ENCODE peak calls at places on chromosomes 7 and 10, in four cellular contexts. E is suprapubic skin, G is HCT116, O is lower lobe of right lung. Y is an unnamed sample.

GRCh38 chr10:90193240-90193985 is 492.0 kb downstream of the KIF20B start:
- DNase-seq in E (no peak), G (no peak), O (no peak), Y (no peak)

GRCh38 chr10:97567891-97568290 is 4.7 kb upstream of the ANKRD2 start:
- DNase-seq in E (no peak), G (no peak), O (no peak), Y (peak)

GRCh38 chr7:24069751-24070150 is 214.2 kb upstream of the NPY start:
- DNase-seq in E (no peak), G (no peak), O (no peak), Y (no peak)

GRCh38 chr7:99000904-99001442 is 122.6 kb downstream of the TRRAP start:
- DNase-seq in E (peak), G (no peak), O (no peak), Y (no peak)

GRCh38 chr7:28533731-28534531 is 121.6 kb downstream of the CREB5 start:
- DNase-seq in E (peak), G (no peak), O (no peak), Y (no peak)

GRCh38 chr10:34474060-34474376 is 341.1 kb downstream of the PARD3 start:
- DNase-seq in E (no peak), G (peak), O (no peak), Y (no peak)

GRCh38 chr7:149196705-149197171 is 1.4 kb downstream of the ZNF282 start:
- DNase-seq in E (no peak), G (no peak), O (no peak), Y (no peak)

GRCh38 chr7:157016352-157017041 is 6.0 kb upstream of the MNX1 start:
- DNase-seq in E (peak), G (no peak), O (no peak), Y (peak)

GRCh38 chr7:85341973-85342372 is 155.1 kb upstream of the SEMA3D start:
- DNase-seq in E (no peak), G (no peak), O (no peak), Y (no peak)

GRCh38 chr7:159115601-159116501 is 28.8 kb downstream of the VIPR2 start:
- DNase-seq in E (no peak), G (no peak), O (no peak), Y (peak)

GRCh38 chr10:101305241-101306230 is 48.4 kb upstream of the BTRC start:
- DNase-seq in E (no peak), G (no peak), O (no peak), Y (no peak)

GRCh38 chr10:103932996-103933395 is 15.0 kb upstream of the STN1 start:
- DNase-seq in E (no peak), G (no peak), O (no peak), Y (no peak)

GRCh38 chr10:25026463-25026862 is 10.1 kb downstream of the THNSL1 start:
- DNase-seq in E (no peak), G (no peak), O (no peak), Y (no peak)

GRCh38 chr10:31508882-31509281 is 189.9 kb downstream of the ZEB1 start:
- DNase-seq in E (no peak), G (no peak), O (no peak), Y (no peak)

GRCh38 chr7:108329514-108329913 is 126.7 kb downstream of the NRCAM start:
- DNase-seq in E (no peak), G (no peak), O (no peak), Y (no peak)

GRCh38 chr7:20240080-20240926 is 23.1 kb upstream of the MACC1 start:
- DNase-seq in E (no peak), G (no peak), O (no peak), Y (no peak)

GRCh38 chr7:114885836-114886235 is 36.1 kb upstream of the MDFIC start:
- DNase-seq in E (no peak), G (no peak), O (no peak), Y (no peak)

GRCh38 chr7:47609803-47610452 is 28.0 kb upstream of the TNS3 start:
- DNase-seq in E (peak), G (no peak), O (no peak), Y (no peak)

GRCh38 chr10:22427101-22427500 is 81.8 kb downstream of the SPAG6 start:
- DNase-seq in E (no peak), G (peak), O (no peak), Y (no peak)

GRCh38 chr10:71212249-71213126 is at the start of gene UNC5B:
- DNase-seq in E (peak), G (peak), O (peak), Y (no peak)

GRCh38 chr10:103551619-103552602 is 58.4 kb downstream of the NEURL1 start:
- DNase-seq in E (no peak), G (no peak), O (peak), Y (peak)

GRCh38 chr7:922334-923107 is 32.0 kb downstream of the ADAP1 start:
- DNase-seq in E (no peak), G (no peak), O (peak), Y (peak)

GRCh38 chr7:149716007-149716931 is 57.1 kb downstream of the ZNF467 start:
- DNase-seq in E (no peak), G (no peak), O (no peak), Y (no peak)

GRCh38 chr10:124626759-124627380 is 117.3 kb downstream of the FAM53B start:
- DNase-seq in E (no peak), G (no peak), O (peak), Y (no peak)

GRCh38 chr10:16646474-16647059 is 124.9 kb upstream of the C1QL3 start:
- DNase-seq in E (no peak), G (no peak), O (no peak), Y (no peak)

GRCh38 chr7:74318043-74318442 is 28.8 kb downstream of the CLIP2 start:
- DNase-seq in E (no peak), G (no peak), O (no peak), Y (no peak)

GRCh38 chr10:108721874-108722273 is 1201.4 kb downstream of the XPNPEP1 start:
- DNase-seq in E (no peak), G (no peak), O (no peak), Y (no peak)

GRCh38 chr7:115707236-115707635 is 323.3 kb downstream of the TFEC start:
- DNase-seq in E (no peak), G (peak), O (no peak), Y (no peak)

GRCh38 chr7:142880886-142881505 is 4.5 kb downstream of the TRPV6 start:
- DNase-seq in E (no peak), G (peak), O (no peak), Y (no peak)

GRCh38 chr7:112692333-112692732 is 97.9 kb downstream of the TMEM168 start:
- DNase-seq in E (no peak), G (no peak), O (no peak), Y (no peak)

DNA sequence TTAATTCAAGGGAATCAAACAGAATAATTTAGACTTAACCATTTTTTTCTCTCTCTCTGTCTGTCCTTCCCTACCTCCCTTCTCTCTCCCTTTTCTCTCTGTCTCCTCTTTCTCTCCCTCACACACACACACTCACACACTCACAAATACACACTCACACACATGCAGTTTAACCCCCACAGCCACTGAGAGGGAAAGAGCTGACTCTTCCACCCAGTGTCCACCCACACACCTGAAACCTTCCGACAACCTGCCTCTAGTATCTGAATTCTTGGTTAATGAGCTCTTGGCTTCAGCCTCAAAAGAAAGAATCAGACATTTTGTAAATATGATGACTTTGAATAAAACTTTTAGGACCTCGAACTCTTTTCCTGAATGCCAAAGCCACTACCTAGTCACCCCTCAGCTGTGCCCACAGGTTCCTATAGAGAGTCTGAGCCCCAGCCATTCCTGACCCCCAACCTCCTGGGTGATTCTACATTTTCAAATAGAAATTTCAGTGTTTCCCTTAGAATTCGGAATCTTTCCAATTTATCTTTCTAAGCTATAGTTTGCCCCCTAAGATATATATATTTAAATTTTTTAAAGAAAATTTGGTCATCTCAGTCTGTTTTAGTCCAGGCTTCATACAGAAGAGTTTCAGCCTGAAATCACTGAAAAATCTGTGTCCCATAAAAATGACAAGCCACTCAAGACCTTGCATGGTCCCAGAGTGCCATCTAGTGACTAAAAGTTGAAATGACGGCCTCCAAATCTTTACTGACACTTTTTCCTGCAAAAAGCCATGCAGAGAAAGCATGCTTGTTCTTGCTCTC is 202.8 kb downstream of the IPMK start:
- DNase-seq in E (no peak), G (peak), O (no peak), Y (no peak)
- TF ChIP-seq CTCF in E (no peak), G (peak), O (peak), Y (peak)

GRCh38 chr7:101319401-101319800 is 2.2 kb downstream of the IFT22 start:
- DNase-seq in E (no peak), G (no peak), O (no peak), Y (no peak)

GRCh38 chr7:101321491-101322401 is at the start of gene IFT22:
- DNase-seq in E (peak), G (peak), O (peak), Y (peak)
- TF ChIP-seq CTCF in E (no peak), G (peak), O (no peak), Y (peak)

GRCh38 chr7:70487526-70488285 is 644.2 kb upstream of the GALNT17 start:
- DNase-seq in E (no peak), G (no peak), O (no peak), Y (no peak)

GRCh38 chr7:70492641-70493040 is 639.3 kb upstream of the GALNT17 start:
- DNase-seq in E (no peak), G (no peak), O (no peak), Y (no peak)

GRCh38 chr7:70494225-70494877 is 637.6 kb upstream of the GALNT17 start:
- DNase-seq in E (no peak), G (no peak), O (no peak), Y (no peak)

GRCh38 chr7:70486977-70487376 is 645.0 kb upstream of the GALNT17 start:
- DNase-seq in E (no peak), G (no peak), O (no peak), Y (no peak)

DNA sequence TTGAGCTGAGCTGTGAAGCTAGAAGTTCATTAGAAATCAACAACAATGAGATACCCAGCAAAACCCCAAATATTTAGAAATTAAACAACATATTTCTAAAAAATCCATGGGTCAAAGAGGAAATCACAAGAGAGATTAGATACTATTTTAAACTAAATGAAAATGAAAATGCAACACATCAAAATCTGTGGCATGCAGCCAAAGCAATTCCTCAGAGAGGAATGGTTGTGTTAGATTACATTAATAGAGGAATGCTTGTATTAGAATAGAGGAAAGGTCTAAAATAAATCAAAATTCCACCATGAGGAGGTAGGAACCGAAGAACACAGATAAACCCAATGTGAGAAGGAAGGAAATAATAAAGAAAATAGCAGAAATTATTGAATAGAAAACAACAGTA is 642.1 kb upstream of the GALNT17 start:
- DNase-seq in E (no peak), G (no peak), O (no peak), Y (no peak)
- TF ChIP-seq CTCF in E (no peak), G (no peak), O (no peak), Y (no peak)

DNA sequence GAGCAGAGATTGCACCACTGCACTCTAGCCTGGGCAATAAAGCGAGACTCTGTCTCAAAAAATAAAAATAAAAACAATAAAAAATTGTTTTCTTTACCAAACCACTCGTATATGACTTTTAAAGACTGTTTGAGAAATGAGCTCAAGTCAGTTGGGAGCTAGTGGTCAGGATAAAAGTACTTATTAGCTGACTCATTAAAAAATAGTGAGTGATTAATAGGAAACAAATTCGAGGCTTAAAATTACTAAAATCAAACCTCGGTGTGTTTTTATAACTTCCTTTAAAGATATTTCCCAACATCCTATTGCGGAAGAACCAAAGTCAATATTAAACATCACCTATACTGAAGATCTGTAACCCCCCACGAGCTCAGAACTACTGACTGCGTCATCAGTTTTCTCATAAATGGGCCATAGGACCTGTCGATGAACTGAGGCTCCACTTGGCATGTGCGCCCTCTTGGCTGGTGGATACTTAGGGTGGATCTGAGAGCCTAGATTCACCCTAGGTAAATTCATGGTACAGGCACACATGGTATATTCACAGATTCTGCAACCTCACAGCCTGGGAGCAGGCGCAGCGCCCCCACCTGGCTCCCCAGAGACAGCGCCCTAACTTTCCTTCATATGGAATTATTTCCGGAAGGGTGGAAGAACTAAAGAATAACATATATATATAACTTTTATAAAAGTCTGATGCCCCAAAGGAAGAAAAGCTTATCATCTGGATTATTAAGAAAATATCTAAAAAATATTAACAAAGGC is 9.2 kb downstream of the MKI67 start:
- DNase-seq in E (no peak), G (no peak), O (no peak), Y (no peak)
- TF ChIP-seq CTCF in E (no peak), G (no peak), O (no peak), Y (peak)

Y was measured in chondrocyte.